ENCODE peak calls at places on chromosomes 6 and 20, in nine cellular contexts. G is AG09309, B is uterus, U is stomach, A is AG09319, Y is MCF 10A, C is thoracic aorta, X is breast epithelium, K is pancreas. F is an unnamed sample.

GRCh38 chr6:100506651-100507050 is 41.9 kb upstream of the SIM1 start:
- DNase-seq in Y (no peak), B (no peak), X (no peak), C (no peak), K (no peak), A (no peak), U (no peak), G (no peak), F (no peak)

GRCh38 chr6:89138173-89138572 is 7.7 kb upstream of the PM20D2 start:
- DNase-seq in G (no peak), Y (no peak), B (no peak), X (no peak), K (no peak), U (no peak), C (no peak), A (no peak), F (no peak)

GRCh38 chr6:38052035-38052434 is 232.5 kb downstream of the ZFAND3 start:
- DNase-seq in G (no peak), B (no peak), U (no peak), K (no peak), A (no peak), C (no peak), Y (no peak), X (no peak), F (no peak)

GRCh38 chr6:167090171-167090570 is 32.7 kb upstream of the CCR6 start:
- DNase-seq in Y (no peak), K (no peak), B (no peak), C (no peak), A (no peak), U (no peak), X (no peak), G (no peak), F (no peak)

GRCh38 chr6:12886961-12887775 is 170.6 kb downstream of the PHACTR1 start:
- DNase-seq in G (no peak), A (no peak), X (no peak), Y (no peak), U (no peak), K (no peak), B (no peak), C (no peak), F (no peak)

GRCh38 chr6:139378882-139379341 is 4.5 kb upstream of the CITED2 start:
- DNase-seq in C (no peak), Y (peak; percentile 77), K (no peak), G (no peak), A (no peak), U (no peak), B (no peak), X (no peak), F (no peak)

GRCh38 chr20:53918010-53918311 is 152.4 kb downstream of the BCAS1 start:
- DNase-seq in K (no peak), G (no peak), X (no peak), C (no peak), A (no peak), U (no peak), B (no peak), Y (no peak), F (no peak)

GRCh38 chr6:90722648-90723047 is 135.8 kb upstream of the MAP3K7 start:
- DNase-seq in Y (no peak), G (no peak), U (no peak), A (no peak), K (no peak), X (no peak), C (no peak), B (no peak), F (no peak)

GRCh38 chr20:18090044-18090443 is 32.3 kb upstream of the OVOL2 start:
- DNase-seq in K (no peak), U (no peak), Y (peak; percentile 5), B (no peak), A (no peak), C (no peak), X (no peak), G (no peak), F (no peak)

GRCh38 chr6:18543061-18543460 is 155.9 kb downstream of the RNF144B start:
- DNase-seq in U (no peak), C (no peak), Y (no peak), G (no peak), K (no peak), B (no peak), X (no peak), A (no peak), F (no peak)
- TF ChIP-seq CTCF in U (no peak), C (no peak), Y (no peak), G (no peak), K (no peak), B (no peak), X (no peak), A (no peak), F (no peak)

DNA sequence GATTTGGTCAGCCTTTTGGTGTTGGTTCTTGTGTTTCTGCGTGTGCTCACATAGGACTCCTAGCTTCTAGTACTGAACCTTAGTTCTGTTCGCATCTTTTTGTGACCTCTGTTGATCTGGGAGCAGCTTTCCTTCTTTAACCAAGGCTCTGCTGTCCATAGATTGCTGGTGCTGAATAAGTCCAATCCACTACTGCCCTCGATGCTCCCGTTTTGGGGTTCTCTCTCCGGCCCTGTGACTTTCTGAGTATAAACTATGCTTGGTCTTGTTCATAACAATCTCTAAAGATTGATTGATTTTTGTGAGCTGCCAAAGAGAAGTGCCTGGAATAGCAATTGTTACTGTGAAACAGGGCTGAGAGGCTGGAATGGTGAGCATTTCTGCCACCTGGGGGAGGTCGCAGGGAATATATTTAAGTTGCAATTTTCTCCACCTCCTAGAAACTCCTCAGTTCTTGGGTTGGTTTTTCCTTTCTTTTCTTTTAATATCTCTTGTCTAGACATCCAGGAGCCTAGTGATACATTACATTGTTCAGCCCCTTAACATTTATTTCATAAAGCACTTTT is 422.9 kb upstream of the CHD6 start:
- DNase-seq in U (no peak), G (no peak), K (no peak), Y (no peak), A (no peak), C (no peak), X (no peak), B (no peak), F (no peak)
- TF ChIP-seq CTCF in U (no peak), G (no peak), K (no peak), Y (no peak), A (no peak), C (no peak), X (no peak), B (no peak), F (no peak)

DNA sequence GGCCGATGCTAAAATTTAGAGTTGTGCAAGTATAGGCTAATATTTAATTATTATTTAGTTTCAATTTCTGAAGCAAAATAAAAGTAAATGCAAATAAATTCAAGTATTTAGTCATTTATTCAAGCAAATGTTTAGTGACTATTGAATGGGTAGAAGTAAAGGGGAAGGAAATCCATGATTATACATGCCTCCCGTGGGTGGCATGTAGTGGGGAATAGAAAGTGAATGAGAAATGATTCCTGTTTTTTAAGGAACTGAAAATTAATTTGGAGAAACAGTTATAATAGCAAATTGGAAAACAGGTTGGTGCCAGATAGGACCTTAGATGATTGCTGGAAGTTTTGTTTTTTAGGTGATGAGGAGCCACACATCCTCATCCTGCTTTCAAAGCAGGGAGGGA is 35.4 kb downstream of the FAM229B start:
- DNase-seq in B (no peak), G (no peak), A (no peak), Y (no peak), X (no peak), U (no peak), K (no peak), C (no peak), F (no peak)
- TF ChIP-seq CTCF in B (no peak), G (no peak), A (no peak), Y (no peak), X (no peak), U (no peak), K (no peak), C (no peak), F (no peak)

DNA sequence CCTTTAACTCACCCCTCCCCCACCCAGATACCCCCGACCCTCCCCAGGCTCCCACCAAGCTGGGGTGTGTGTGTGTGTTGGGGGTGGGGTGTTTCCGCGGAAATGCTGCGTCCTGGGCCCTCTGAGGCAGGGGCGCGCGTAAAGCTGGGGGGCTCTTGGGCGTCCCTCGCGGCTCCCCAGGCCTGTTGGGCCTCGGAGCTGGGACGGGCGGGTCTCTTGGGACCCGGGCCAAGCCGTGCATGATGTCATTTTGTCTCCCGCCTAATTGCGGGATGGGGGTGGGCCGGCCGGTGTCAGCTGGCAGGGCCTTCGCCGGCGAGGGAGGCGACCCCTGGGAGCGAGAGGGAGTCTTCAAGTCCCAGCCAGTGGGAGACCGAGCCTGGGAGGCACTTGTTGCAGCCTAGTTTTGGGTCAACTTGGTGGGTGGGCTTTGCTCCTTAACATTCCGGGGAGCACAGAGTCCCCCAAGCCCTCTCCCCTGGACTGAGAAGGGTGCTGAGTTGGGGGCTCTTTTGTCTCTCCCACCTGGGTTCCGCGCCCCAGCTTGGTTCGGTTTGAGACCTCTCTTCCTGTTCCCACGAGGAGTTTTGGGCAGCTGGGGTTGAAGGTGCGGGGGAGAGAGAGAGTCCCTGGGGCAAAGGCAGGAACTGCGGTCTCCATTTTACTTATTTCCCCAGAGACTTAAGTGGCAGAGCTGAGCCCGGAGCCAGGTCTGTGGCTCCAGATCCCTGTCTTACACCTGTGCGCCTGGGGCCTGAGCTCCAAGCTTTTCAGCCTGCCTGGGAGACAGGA is 623 bp downstream of the MYBL2 start:
- DNase-seq in X (no peak), Y (no peak), B (no peak), U (no peak), G (no peak), A (no peak), C (no peak), K (no peak), F (peak; percentile 65)
- TF ChIP-seq CTCF in X (no peak), Y (no peak), B (no peak), U (no peak), G (no peak), A (no peak), C (no peak), K (no peak), F (no peak)

GRCh38 chr6:97714772-97715171 is 431.8 kb upstream of the MMS22L start:
- DNase-seq in B (no peak), G (no peak), C (no peak), Y (no peak), X (no peak), A (no peak), U (no peak), K (no peak), F (no peak)

DNA sequence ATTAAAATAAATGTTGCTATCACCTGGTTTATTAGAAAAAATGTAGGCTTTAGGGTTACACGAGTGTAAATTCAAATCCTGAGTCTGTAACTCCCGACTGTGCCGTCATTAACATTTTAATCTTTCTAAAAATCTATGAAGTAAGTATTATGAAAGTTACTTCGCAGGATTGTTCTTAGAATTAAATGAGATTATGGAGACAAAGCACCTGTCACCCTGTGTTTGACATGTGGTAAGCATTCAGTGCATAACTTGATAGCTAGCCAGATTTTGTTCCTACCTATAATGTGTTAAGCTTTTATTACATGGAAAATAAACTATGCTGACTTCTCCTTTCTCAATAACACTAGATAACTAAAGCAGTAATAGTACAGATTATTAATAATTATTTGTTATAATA is 429.7 kb upstream of the MMS22L start:
- DNase-seq in Y (no peak), X (no peak), B (no peak), C (no peak), A (no peak), G (no peak), K (no peak), U (no peak), F (no peak)
- TF ChIP-seq CTCF in Y (no peak), X (no peak), B (no peak), C (no peak), A (no peak), G (no peak), K (no peak), U (no peak), F (no peak)

DNA sequence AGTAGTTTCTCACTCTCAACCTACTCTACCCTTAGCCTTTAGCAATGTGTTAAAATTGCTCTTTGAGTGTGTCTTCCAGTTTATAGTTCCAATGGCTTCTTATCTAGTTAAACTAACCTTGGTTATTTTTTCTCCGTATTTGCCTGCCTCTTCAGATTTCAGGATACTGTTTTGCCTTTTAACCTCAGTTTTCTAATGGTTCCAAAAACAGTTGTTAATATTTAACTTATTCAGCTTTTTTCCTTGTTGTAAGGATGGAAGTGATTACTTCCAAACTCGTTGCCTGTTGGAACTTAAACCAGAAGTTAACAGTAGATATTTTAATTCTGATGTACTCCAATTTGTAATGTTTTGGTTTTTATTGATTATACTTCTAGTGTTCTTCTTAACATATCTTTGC is 1574.9 kb downstream of the HACE1 start:
- DNase-seq in G (no peak), Y (no peak), C (no peak), X (no peak), A (no peak), B (no peak), U (no peak), K (no peak), F (no peak)
- TF ChIP-seq CTCF in G (no peak), Y (no peak), C (no peak), X (no peak), A (no peak), B (no peak), U (no peak), K (no peak), F (no peak)